ENCODE peak calls at places on chromosomes 4 and X, in ten cellular contexts. F is GM23338, O is spleen, R is fibroblast of lung, U is choroid plexus epithelial cell, S is HFF-Myc, H is pancreas, Q is cardiac fibroblast, M is bronchial epithelial cell, P is stomach. X is an unnamed sample.

GRCh38 chrX:34659575-34659974 is 2.5 kb upstream of the TMEM47 start:
- DNase-seq in F (peak), R (no peak), O (no peak), Q (no peak), P (no peak), U (no peak), H (no peak), M (no peak), S (no peak), X (no peak)

GRCh38 chrX:112874140-112874539 is 33.5 kb upstream of the AMOT start:
- DNase-seq in S (no peak), F (peak), U (no peak), M (no peak), P (no peak), H (no peak), Q (peak), R (peak), O (no peak), X (no peak)

GRCh38 chr4:118968006-118968405 is 79.4 kb downstream of the SYNPO2 start:
- DNase-seq in O (no peak), S (peak), R (peak), U (peak), P (peak), M (no peak), H (peak), F (peak), Q (peak), X (peak)

GRCh38 chrX:22220941-22221340 is 51.8 kb upstream of the CBLL2 start:
- DNase-seq in M (peak), S (peak), P (no peak), H (no peak), O (no peak), Q (peak), F (no peak), U (peak), R (peak), X (no peak)

GRCh38 chr4:4673070-4673469 is 131.2 kb upstream of the STX18 start:
- DNase-seq in R (peak), H (no peak), F (peak), O (no peak), S (no peak), P (no peak), Q (peak), M (peak), U (no peak), X (no peak)

GRCh38 chr4:159719531-159719930 is 616.7 kb downstream of the RAPGEF2 start:
- DNase-seq in O (no peak), P (no peak), F (no peak), Q (no peak), R (no peak), S (no peak), M (no peak), H (no peak), U (no peak), X (peak)

GRCh38 chr4:165813606-165814005 is 59.4 kb upstream of the TLL1 start:
- DNase-seq in Q (no peak), H (no peak), R (no peak), P (no peak), S (no peak), O (no peak), M (peak), U (no peak), F (no peak), X (no peak)

GRCh38 chr4:114386637-114387233 is 211.9 kb upstream of the UGT8 start:
- DNase-seq in Q (peak), U (peak), M (peak), R (peak), P (no peak), F (peak), H (peak), S (peak), O (no peak), X (peak)

GRCh38 chrX:53072418-53073114 is 9.6 kb upstream of the TSPYL2 start:
- DNase-seq in P (no peak), H (no peak), S (no peak), U (no peak), M (no peak), R (no peak), O (peak), Q (no peak), F (no peak), X (no peak)

GRCh38 chr4:3491681-3492405 is 28.7 kb downstream of the DOK7 start:
- DNase-seq in O (no peak), Q (peak), F (no peak), H (no peak), R (peak), S (peak), P (no peak), M (peak), U (no peak), X (no peak)

GRCh38 chr4:140689628-140690027 is 66.6 kb downstream of the TBC1D9 start:
- DNase-seq in F (no peak), R (no peak), P (no peak), O (no peak), Q (no peak), U (no peak), H (no peak), S (no peak), M (no peak), X (no peak)

GRCh38 chr4:140296871-140297570 is 76.4 kb upstream of the SCOC start:
- DNase-seq in P (no peak), H (no peak), S (no peak), R (no peak), F (no peak), M (peak), U (no peak), Q (no peak), O (no peak), X (no peak)

GRCh38 chrX:45322382-45322781 is 121.7 kb upstream of the DIPK2B start:
- DNase-seq in S (peak), U (peak), Q (peak), F (peak), M (peak), H (peak), O (no peak), R (peak), P (peak), X (peak)

GRCh38 chrX:40085086-40085551 is 12.6 kb downstream of the BCOR start:
- DNase-seq in S (no peak), R (peak), F (no peak), Q (peak), M (peak), U (peak), H (no peak), P (no peak), O (no peak), X (no peak)

GRCh38 chr4:136241221-136241986 is 1290.9 kb downstream of the PCDH18 start:
- DNase-seq in O (no peak), P (no peak), M (no peak), S (no peak), R (no peak), H (no peak), U (peak), F (no peak), Q (no peak), X (peak)

GRCh38 chr4:107640157-107640556 is 79.9 kb downstream of the PAPSS1 start:
- DNase-seq in F (no peak), P (no peak), Q (peak), U (no peak), M (no peak), S (no peak), H (no peak), R (no peak), O (no peak), X (no peak)

GRCh38 chr4:16692021-16692420 is 206.4 kb downstream of the LDB2 start:
- DNase-seq in S (no peak), M (no peak), Q (peak), U (peak), P (no peak), R (peak), F (no peak), O (no peak), H (no peak), X (no peak)

GRCh38 chr4:109729155-109729562 is 711 bp downstream of the PLA2G12A start:
- DNase-seq in F (peak), O (no peak), S (no peak), M (peak), H (no peak), Q (peak), U (peak), P (no peak), R (peak), X (no peak)

GRCh38 chrX:95351089-95351488 is 1333.6 kb upstream of the DIAPH2 start:
- DNase-seq in F (no peak), O (no peak), P (no peak), H (no peak), Q (no peak), M (no peak), S (no peak), U (no peak), R (no peak), X (no peak)

GRCh38 chr4:141417387-141417786 is 196.7 kb downstream of the ZNF330 start:
- DNase-seq in R (peak), F (no peak), Q (no peak), H (no peak), P (no peak), O (no peak), M (no peak), U (no peak), S (no peak), X (no peak)

GRCh38 chr4:80539190-80539589 is 203.7 kb downstream of the CFAP299 start:
- DNase-seq in H (no peak), M (no peak), O (no peak), S (no peak), U (no peak), F (peak), R (no peak), Q (no peak), P (no peak), X (no peak)

GRCh38 chr4:15400911-15401671 is 26.7 kb upstream of the C1QTNF7 start:
- DNase-seq in U (peak), R (peak), Q (peak), M (peak), H (no peak), S (peak), F (no peak), P (no peak), O (peak), X (no peak)

GRCh38 chr4:8332038-8332857 is 62.7 kb downstream of the HTRA3 start:
- DNase-seq in Q (no peak), O (peak), R (no peak), H (no peak), F (no peak), U (no peak), P (peak), M (no peak), S (no peak), X (no peak)

GRCh38 chr4:29853843-29854242 is 866.3 kb upstream of the PCDH7 start:
- DNase-seq in Q (no peak), P (no peak), M (no peak), F (peak), U (no peak), O (no peak), S (no peak), H (no peak), R (no peak), X (no peak)

GRCh38 chr4:128220286-128221235 is 67.1 kb downstream of the PGRMC2 start:
- DNase-seq in O (no peak), U (peak), M (peak), R (peak), F (peak), H (no peak), Q (peak), S (no peak), P (no peak), X (peak)

GRCh38 chr4:74921490-74921889 is 11.4 kb upstream of the PARM1 start:
- DNase-seq in S (no peak), Q (no peak), R (no peak), M (no peak), P (no peak), F (no peak), O (no peak), H (no peak), U (no peak), X (no peak)

GRCh38 chr4:74926007-74926406 is 6.9 kb upstream of the PARM1 start:
- DNase-seq in S (no peak), U (no peak), P (no peak), O (no peak), Q (no peak), F (peak), H (no peak), R (no peak), M (no peak), X (no peak)

GRCh38 chr4:74919783-74920182 is 13.1 kb upstream of the PARM1 start:
- DNase-seq in P (no peak), H (no peak), F (no peak), O (no peak), S (no peak), Q (no peak), R (no peak), M (no peak), U (no peak), X (no peak)

GRCh38 chr4:74920704-74921103 is 12.2 kb upstream of the PARM1 start:
- DNase-seq in O (no peak), F (no peak), S (no peak), P (no peak), H (no peak), M (no peak), U (no peak), R (no peak), Q (no peak), X (no peak)
- H3K4me3 ChIP-seq in O (no peak), F (no peak), S (no peak), P (no peak), H (no peak), M (no peak), U (no peak), R (no peak), Q (no peak), X (no peak)

GRCh38 chr4:180486342-180486741 is 1756.9 kb upstream of the TENM3 start:
- DNase-seq in O (no peak), R (no peak), F (no peak), H (no peak), Q (no peak), P (no peak), S (no peak), M (no peak), U (no peak), X (no peak)
- TF ChIP-seq CTCF in O (no peak), R (no peak), F (no peak), H (no peak), Q (no peak), P (no peak), S (no peak), M (no peak), U (no peak), X (no peak)

GRCh38 chr4:27048350-27049100 is 187.9 kb downstream of the STIM2 start:
- DNase-seq in H (no peak), R (peak), U (peak), Q (peak), M (peak), O (no peak), F (peak), S (no peak), P (no peak), X (peak)

GRCh38 chr4:27050731-27051130 is 190.1 kb downstream of the STIM2 start:
- DNase-seq in H (no peak), F (no peak), M (no peak), Q (no peak), P (no peak), R (no peak), S (no peak), U (no peak), O (no peak), X (no peak)

GRCh38 chr4:27046851-27047250 is 186.2 kb downstream of the STIM2 start:
- DNase-seq in U (no peak), F (no peak), Q (no peak), O (no peak), P (no peak), H (no peak), R (no peak), S (no peak), M (no peak), X (no peak)

DNA sequence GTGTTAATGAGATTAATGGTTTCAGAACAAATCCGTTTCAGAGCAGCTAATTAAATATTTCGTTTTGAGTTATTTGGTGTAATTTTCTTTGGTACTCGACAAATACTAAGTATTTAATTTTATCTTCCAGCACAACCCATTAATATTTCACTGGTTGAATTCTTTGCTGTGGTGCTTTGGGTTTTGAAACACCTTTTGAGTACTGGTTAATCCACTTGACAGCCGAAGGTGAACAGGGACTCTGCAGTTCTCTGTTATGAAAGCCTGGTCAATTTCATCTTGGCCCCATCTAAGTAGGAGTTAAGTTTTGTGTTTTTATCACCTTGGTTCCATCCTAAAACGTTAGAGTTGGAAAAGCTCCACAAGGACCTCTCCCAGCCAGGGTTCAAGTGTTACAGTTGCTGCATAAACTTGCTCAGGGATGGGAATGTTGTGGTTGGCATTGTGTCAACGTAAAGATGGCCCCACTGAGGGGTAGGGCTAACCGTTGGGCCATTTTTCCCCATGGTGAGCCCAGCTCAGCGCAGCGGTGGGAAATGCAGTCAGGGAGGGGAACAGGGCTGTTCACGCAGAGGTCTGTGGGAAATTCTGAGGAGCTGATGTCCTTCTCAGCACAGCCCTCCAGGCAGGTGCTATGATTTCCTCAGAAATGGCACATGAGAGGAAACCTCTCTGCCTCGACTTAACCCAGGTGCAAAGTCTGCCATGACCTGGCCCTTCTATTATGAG is 188.6 kb downstream of the STIM2 start:
- DNase-seq in O (no peak), H (no peak), R (no peak), S (no peak), U (no peak), M (no peak), F (no peak), P (no peak), Q (no peak), X (no peak)
- H3K4me3 ChIP-seq in O (no peak), H (no peak), R (no peak), S (no peak), U (no peak), M (no peak), F (no peak), P (no peak), Q (no peak), X (no peak)

GRCh38 chr4:121943941-121944340 is 7.9 kb downstream of the TRPC3 start:
- DNase-seq in M (no peak), F (peak), R (no peak), H (no peak), Q (no peak), O (no peak), P (no peak), U (no peak), S (no peak), X (no peak)
- TF ChIP-seq CTCF in M (peak), F (peak), R (peak), H (no peak), Q (peak), O (no peak), P (no peak), U (peak), S (peak), X (peak)

GRCh38 chrX:13472975-13473665 is 96.3 kb upstream of the EGFL6 start:
- DNase-seq in O (no peak), Q (peak), R (no peak), U (no peak), H (no peak), F (no peak), S (no peak), P (no peak), M (no peak), X (no peak)
- H3K4me3 ChIP-seq in O (no peak), Q (no peak), R (no peak), U (no peak), H (no peak), F (no peak), S (no peak), P (no peak), M (no peak), X (no peak)

X was measured in astrocyte of the cerebellum.